ENCODE peak calls at places on chromosomes 3 and 15, in eight cellular contexts. B is NCI-H748 treated with DMSO at 0.1 percent for 48 hours, E is HTR-8/SVneo, W is Right ventricle myocardium superior, M is NCI-H774, P is left lung, R is NCI-H524 treated with DMSO at 0.1 percent for 48 hours, T is HCT116. N is an unnamed sample.

GRCh38 chr3:108099203-108099602 is 8.4 kb upstream of the CD47 start:
- DNase-seq in E (no peak), M (no peak), P (no peak), R (no peak), B (no peak), T (no peak), W (no peak), N (no peak)

GRCh38 chr15:48644827-48645557 is 517 bp downstream of the FBN1 start:
- DNase-seq in R (no peak), M (no peak), E (no peak), T (no peak), B (no peak), P (peak), W (peak), N (peak)

GRCh38 chr3:113183748-113184661 is 27.4 kb upstream of the BOC start:
- DNase-seq in R (no peak), E (no peak), W (no peak), M (no peak), B (no peak), P (no peak), T (no peak), N (no peak)

GRCh38 chr15:101411085-101411484 is 78.4 kb downstream of the PCSK6 start:
- DNase-seq in P (no peak), B (no peak), M (no peak), R (no peak), E (no peak), W (no peak), T (no peak), N (no peak)

GRCh38 chr3:171225698-171226097 is 199.2 kb upstream of the SLC2A2 start:
- DNase-seq in T (no peak), R (no peak), W (no peak), M (no peak), P (no peak), B (no peak), E (no peak), N (no peak)

GRCh38 chr15:73190189-73190601 is 137.9 kb downstream of the NEO1 start:
- DNase-seq in P (no peak), M (no peak), B (no peak), W (no peak), E (no peak), T (no peak), R (no peak), N (no peak)

GRCh38 chr3:42185044-42185443 is 80.9 kb downstream of the CCK start:
- DNase-seq in M (no peak), E (no peak), B (no peak), P (no peak), R (no peak), T (no peak), W (no peak), N (no peak)

GRCh38 chr15:99409097-99409473 is 156.7 kb upstream of the MEF2A start:
- DNase-seq in T (peak), W (peak), M (no peak), P (peak), E (peak), B (no peak), R (no peak), N (peak)

GRCh38 chr3:35664460-35664919 is 25.2 kb downstream of the ARPP21 start:
- DNase-seq in R (peak), M (peak), B (peak), E (no peak), P (peak), W (peak), T (no peak), N (peak)

GRCh38 chr3:127171320-127171719 is 21.6 kb upstream of the PRR23E start:
- DNase-seq in B (no peak), T (no peak), E (no peak), M (no peak), W (no peak), R (no peak), P (no peak), N (no peak)

GRCh38 chr3:23915537-23916108 is 1.2 kb downstream of the NKIRAS1 start:
- DNase-seq in M (no peak), T (no peak), P (no peak), B (no peak), W (no peak), R (no peak), E (no peak), N (no peak)

GRCh38 chr15:55407631-55407948 is 569 bp downstream of the CCPG1 start:
- DNase-seq in T (no peak), B (peak), M (no peak), W (no peak), E (no peak), R (peak), P (no peak), N (no peak)

GRCh38 chr3:171753665-171754408 is 56.4 kb downstream of the PLD1 start:
- DNase-seq in R (no peak), P (no peak), T (no peak), B (no peak), W (no peak), E (no peak), M (no peak), N (no peak)

GRCh38 chr3:140277886-140278285 is 342.9 kb downstream of the CLSTN2 start:
- DNase-seq in T (no peak), M (no peak), B (no peak), E (no peak), R (no peak), W (no peak), P (no peak), N (no peak)